ENCODE peak calls at places on chromosome 21, in five cellular contexts. R is CD4-positive, alpha-beta T cell; C is NCI-H446 treated with DMSO at 0.1 percent for 48 hours; N is RCC 7860; K is LoVo. V is an unnamed sample.

GRCh38 chr21:36097427-36098230 is 27.8 kb downstream of the CBR1 start:
- DNase-seq in K (no peak), N (peak; percentile 74), C (no peak), R (no peak), V (no peak)

GRCh38 chr21:35426897-35427296 is 377.8 kb upstream of the RUNX1 start:
- DNase-seq in N (no peak), C (no peak), R (no peak), K (no peak), V (no peak)

GRCh38 chr21:44994581-44995171 is 54.8 kb downstream of the SLX9 start:
- DNase-seq in N (no peak), C (no peak), R (no peak), K (no peak), V (no peak)

GRCh38 chr21:41615613-41616012 is 107.7 kb upstream of the TMPRSS2 start:
- DNase-seq in N (peak; percentile 58), K (no peak), C (no peak), R (no peak), V (no peak)

GRCh38 chr21:38883142-38883541 is 77.4 kb downstream of the ETS2 start:
- DNase-seq in R (no peak), N (no peak), K (no peak), C (no peak), V (no peak)

GRCh38 chr21:29230541-29231275 is 68.0 kb upstream of the BACH1 start:
- DNase-seq in C (no peak), R (no peak), K (peak; percentile 20), N (no peak), V (no peak)

GRCh38 chr21:43769325-43769958 is 6.7 kb downstream of the CSTB start:
- DNase-seq in N (no peak), R (no peak), C (no peak), K (no peak), V (no peak)

GRCh38 chr21:29215709-29216108 is 83.0 kb upstream of the BACH1 start:
- DNase-seq in C (peak; percentile 60), K (no peak), R (no peak), N (no peak), V (no peak)

GRCh38 chr21:29299906-29300546 is 1.3 kb downstream of the BACH1 start:
- DNase-seq in R (peak; percentile 9), K (peak; percentile 64), N (peak; percentile 54), C (peak; percentile 49), V (peak; percentile 64)

GRCh38 chr21:41396452-41397107 is 29.5 kb upstream of the MX1 start:
- DNase-seq in N (no peak), C (no peak), R (no peak), K (no peak), V (peak; percentile 20)

GRCh38 chr21:15775291-15775690 is 45.5 kb downstream of the USP25 start:
- DNase-seq in K (no peak), R (no peak), C (no peak), N (no peak), V (no peak)

GRCh38 chr21:16800536-16800935 is 712.3 kb upstream of the CXADR start:
- DNase-seq in C (no peak), N (no peak), K (no peak), R (no peak), V (no peak)

GRCh38 chr21:39456665-39457064 is 4.9 kb downstream of the SH3BGR start:
- DNase-seq in N (no peak), K (no peak), R (no peak), C (no peak), V (peak; percentile 22)

GRCh38 chr21:45388011-45388521 is 16.9 kb upstream of the COL18A1 start:
- DNase-seq in R (no peak), N (no peak), C (no peak), K (no peak), V (peak; percentile 54)

GRCh38 chr21:42505090-42505726 is 8.4 kb upstream of the SLC37A1 start:
- DNase-seq in K (no peak), N (no peak), R (no peak), C (no peak), V (no peak)

GRCh38 chr21:35664683-35665082 is 395.6 kb downstream of the SETD4 start:
- DNase-seq in K (peak; percentile 41), C (no peak), R (no peak), N (peak; percentile 87), V (no peak)

GRCh38 chr21:42010507-42011493 is 640 bp upstream of the ZBTB21 start:
- DNase-seq in N (peak; percentile 13), C (no peak), K (peak; percentile 33), R (no peak), V (peak; percentile 74)

GRCh38 chr21:37699024-37699770 is 217.1 kb downstream of the KCNJ6 start:
- DNase-seq in C (no peak), R (no peak), K (no peak), N (no peak), V (no peak)

GRCh38 chr21:18549214-18549905 is 145.8 kb upstream of the TMPRSS15 start:
- DNase-seq in N (no peak), C (no peak), K (no peak), R (no peak), V (no peak)

GRCh38 chr21:37001446-37001845 is 5.1 kb upstream of the RIPPLY3 start:
- DNase-seq in R (no peak), C (no peak), N (no peak), K (no peak), V (no peak)

GRCh38 chr21:44425307-44425894 is 29.9 kb upstream of the LRRC3 start:
- DNase-seq in C (no peak), N (no peak), K (no peak), R (no peak), V (no peak)

GRCh38 chr21:45607021-45607921 is 36.3 kb upstream of the PCBP3 start:
- DNase-seq in R (peak; percentile 44), N (peak; percentile 43), K (no peak), C (no peak), V (no peak)

GRCh38 chr21:45868086-45868485 is 113.5 kb upstream of the COL6A1 start:
- DNase-seq in C (no peak), N (no peak), R (no peak), K (no peak), V (no peak)

GRCh38 chr21:31880816-31881215 is 8.0 kb downstream of the HUNK start:
- DNase-seq in C (no peak), N (no peak), R (no peak), K (no peak), V (no peak)

V was measured in neural progenitor cell.